ENCODE peak calls at places on chromosomes 16 and 17, in six cellular contexts. B is IMR-90, R is H1, Y is mesenchymal stem cell, N is trophoblast cell, M is H9. V is an unnamed sample.

GRCh38 chr16:66414891-66415290 is 12.2 kb upstream of the BEAN1 start:
- DNase-seq in R (no peak), M (no peak), Y (no peak), B (peak; percentile 75), N (peak; percentile 27), V (no peak)

GRCh38 chr16:85162478-85163277 is 50.4 kb upstream of the CIBAR2 start:
- DNase-seq in M (no peak), N (no peak), R (no peak), B (peak; percentile 91), Y (peak; percentile 92), V (no peak)

GRCh38 chr17:63973930-63974593 is 1.3 kb upstream of the SCN4A start:
- DNase-seq in Y (no peak), B (peak; percentile 21), R (no peak), M (no peak), N (no peak), V (no peak)

GRCh38 chr17:13626703-13627102 is 25.0 kb upstream of the HS3ST3A1 start:
- DNase-seq in R (no peak), N (no peak), M (no peak), B (peak; percentile 91), Y (peak; percentile 77), V (no peak)

GRCh38 chr17:29112780-29113295 is 67.4 kb downstream of the MYO18A start:
- DNase-seq in M (no peak), Y (no peak), N (no peak), R (no peak), B (no peak), V (no peak)

GRCh38 chr17:68961204-68961893 is 6.2 kb upstream of the ABCA8 start:
- DNase-seq in B (no peak), R (no peak), Y (no peak), M (no peak), N (no peak), V (no peak)

GRCh38 chr17:44174427-44174826 is 3.9 kb downstream of the ASB16 start:
- DNase-seq in Y (no peak), B (no peak), M (no peak), R (no peak), N (no peak), V (no peak)

GRCh38 chr16:73091199-73091598 is 43.3 kb upstream of the ZFHX3 start:
- DNase-seq in B (no peak), N (no peak), R (no peak), M (no peak), Y (no peak), V (no peak)

GRCh38 chr16:49179714-49180330 is 101.8 kb downstream of the CBLN1 start:
- DNase-seq in M (no peak), R (no peak), B (no peak), N (no peak), Y (no peak), V (no peak)

GRCh38 chr16:88387177-88387576 is 4.4 kb downstream of the ZNF469 start:
- DNase-seq in B (peak; percentile 50), M (no peak), Y (no peak), N (no peak), R (no peak), V (no peak)

GRCh38 chr17:71762526-71762925 is 358.3 kb upstream of the SOX9 start:
- DNase-seq in M (no peak), N (no peak), B (no peak), Y (no peak), R (no peak), V (no peak)

GRCh38 chr17:48530887-48531272 is at the start of gene HOXB1:
- DNase-seq in R (no peak), B (no peak), M (peak; percentile 90), Y (no peak), N (no peak), V (no peak)

GRCh38 chr16:79843631-79844043 is 243.1 kb upstream of the MAF start:
- DNase-seq in Y (no peak), R (no peak), M (no peak), B (no peak), N (no peak), V (no peak)

GRCh38 chr17:51995797-51996403 is 162.6 kb downstream of the CA10 start:
- DNase-seq in N (no peak), M (no peak), Y (no peak), B (no peak), R (no peak), V (no peak)

GRCh38 chr16:15032547-15033308 is 23.1 kb downstream of the NTAN1 start:
- DNase-seq in Y (peak; percentile 65), M (peak; percentile 10), N (no peak), R (no peak), B (peak; percentile 31), V (no peak)

GRCh38 chr17:6303664-6304063 is 131.3 kb downstream of the AIPL1 start:
- DNase-seq in R (peak; percentile 73), N (no peak), B (no peak), Y (peak; percentile 32), M (peak; percentile 70), V (peak; percentile 71)

GRCh38 chr17:82175951-82176350 is 36.7 kb downstream of the CCDC57 start:
- DNase-seq in R (no peak), M (no peak), Y (no peak), N (no peak), B (no peak), V (no peak)

GRCh38 chr16:68265078-68265925 is 976 bp downstream of the SLC7A6 start:
- DNase-seq in R (peak; percentile 55), M (no peak), N (peak; percentile 97), Y (peak; percentile 83), B (peak; percentile 69), V (no peak)
- H2AFZ ChIP-seq in R (peak overlapping the region; percentile 65), M (no peak overlapping the region), N (peak overlapping the region; percentile 98), Y (peak overlapping the region; percentile 96), B (peak overlapping the region; percentile 96), V (peak overlapping the region; percentile 94)

GRCh38 chr16:46702030-46702429 is 12.6 kb downstream of the ORC6 start:
- DNase-seq in N (no peak), Y (no peak), M (no peak), R (no peak), B (no peak), V (no peak)
- H4K91ac ChIP-seq in N (no peak overlapping the region), Y (no peak overlapping the region), M (no peak overlapping the region), R (no peak overlapping the region), B (no peak overlapping the region), V (no peak overlapping the region)

GRCh38 chr16:67649494-67649931 is 4.6 kb downstream of the CARMIL2 start:
- DNase-seq in M (peak; percentile 95), N (peak; percentile 72), Y (no peak), B (no peak), R (peak; percentile 88), V (peak; percentile 65)
- H3K14ac ChIP-seq in M (no peak overlapping the region), N (no peak overlapping the region), Y (no peak overlapping the region), B (no peak overlapping the region), R (no peak overlapping the region), V (peak overlapping the region; percentile 63)

GRCh38 chr17:8288336-8289102 is at the start of gene RANGRF:
- DNase-seq in N (peak; percentile 85), M (peak; percentile 96), B (peak; percentile 75), Y (peak; percentile 86), R (peak; percentile 94), V (peak; percentile 81)
- H2AFZ ChIP-seq in N (peak within 1 kb of the TSS; percentile 94), M (no peak within 1 kb of the TSS), B (peak within 1 kb of the TSS; percentile 99), Y (peak within 1 kb of the TSS; percentile 99), R (peak within 1 kb of the TSS; percentile 86), V (peak within 1 kb of the TSS; percentile 99)

DNA sequence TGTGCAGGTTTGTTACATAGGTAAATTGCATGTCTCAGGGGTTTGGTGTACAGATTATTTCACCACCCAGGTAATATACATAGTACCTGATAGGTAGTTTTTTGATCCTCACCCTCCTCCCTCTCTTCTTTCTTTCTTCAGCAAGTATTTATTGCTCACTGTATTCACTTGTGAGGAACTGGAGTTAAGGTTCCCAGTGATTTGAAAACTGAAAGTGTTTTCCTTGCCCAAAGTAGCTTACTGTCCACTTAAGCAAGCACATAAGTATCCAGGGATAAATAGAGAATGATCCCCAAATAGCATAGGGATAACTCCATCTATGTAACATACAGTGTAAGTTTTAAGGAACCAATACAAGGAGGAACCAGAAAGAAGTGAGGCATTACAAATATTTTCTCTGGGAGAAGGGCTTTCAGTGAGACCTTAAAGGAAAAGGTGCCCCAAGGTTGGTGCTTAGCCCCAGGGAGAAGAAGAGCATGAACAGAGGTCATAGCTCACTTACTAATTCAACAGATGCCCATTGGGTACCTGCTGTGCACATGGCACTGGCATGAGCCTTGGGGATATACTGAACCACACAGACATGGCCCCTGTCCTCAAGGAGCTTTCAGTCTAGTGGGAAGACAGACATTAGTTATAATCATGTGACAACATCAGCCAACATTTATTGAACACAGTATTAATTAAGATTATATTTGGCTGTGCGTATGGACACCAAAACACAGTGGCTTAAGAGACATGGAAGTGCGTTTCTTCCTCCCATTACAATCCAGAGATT is 17.0 kb downstream of the MYL4 start:
- DNase-seq in M (no peak), N (no peak), B (peak; percentile 47), R (no peak), Y (peak; percentile 67), V (no peak)
- H4K91ac ChIP-seq in M (no peak overlapping the region), N (no peak overlapping the region), B (peak overlapping the region; percentile 87), R (no peak overlapping the region), Y (no peak overlapping the region), V (no peak overlapping the region)

GRCh38 chr17:79464310-79465010 is 146.4 kb downstream of the RBFOX3 start:
- DNase-seq in B (no peak), N (no peak), Y (no peak), M (no peak), R (no peak), V (no peak)
- H3K14ac ChIP-seq in B (no peak overlapping the region), N (no peak overlapping the region), Y (no peak overlapping the region), M (no peak overlapping the region), R (no peak overlapping the region), V (peak overlapping the region; percentile 14)

GRCh38 chr16:67430504-67431076 is 331 bp upstream of the HSD11B2 start:
- DNase-seq in R (peak; percentile 77), Y (no peak), M (no peak), B (no peak), N (peak; percentile 13), V (peak; percentile 18)
- H2AFZ ChIP-seq in R (no peak overlapping the region), Y (peak overlapping the region; percentile 33), M (no peak overlapping the region), B (peak overlapping the region; percentile 81), N (peak overlapping the region; percentile 38), V (peak overlapping the region; percentile 85)

GRCh38 chr16:70601576-70602575 is 44.5 kb upstream of the IL34 start:
- DNase-seq in Y (no peak), R (no peak), N (no peak), B (peak; percentile 24), M (no peak), V (no peak)

GRCh38 chr16:70602831-70603230 is 43.5 kb upstream of the IL34 start:
- DNase-seq in M (no peak), R (no peak), B (no peak), N (no peak), Y (no peak), V (no peak)

GRCh38 chr16:70598937-70599503 is 47.3 kb upstream of the IL34 start:
- DNase-seq in N (no peak), R (no peak), M (no peak), B (no peak), Y (no peak), V (no peak)

GRCh38 chr16:70597135-70597534 is 49.2 kb upstream of the IL34 start:
- DNase-seq in Y (no peak), M (no peak), N (no peak), R (no peak), B (no peak), V (no peak)

DNA sequence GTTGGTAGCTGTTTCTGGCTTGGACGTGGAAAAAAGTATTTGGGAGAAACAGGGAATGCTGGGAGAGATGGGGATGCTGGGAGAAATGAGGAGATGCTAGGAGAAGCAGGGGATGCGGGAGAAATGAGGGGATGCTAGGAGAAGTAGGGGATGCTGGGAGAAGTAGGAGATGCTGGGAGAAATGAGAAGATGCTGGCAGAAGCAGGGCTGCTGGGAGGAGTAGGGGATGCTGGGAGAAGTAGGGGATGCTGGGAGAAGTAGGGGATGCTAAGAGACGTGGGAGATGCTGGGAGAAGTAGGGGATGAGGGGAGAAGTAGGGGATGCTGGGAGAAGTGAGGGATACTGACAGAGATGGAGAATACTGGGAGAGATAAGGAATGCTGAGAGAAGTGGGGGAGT is 45.6 kb upstream of the IL34 start:
- DNase-seq in Y (no peak), N (no peak), M (no peak), B (no peak), R (no peak), V (no peak)
- H4K91ac ChIP-seq in Y (no peak overlapping the region), N (no peak overlapping the region), M (no peak overlapping the region), B (no peak overlapping the region), R (no peak overlapping the region), V (no peak overlapping the region)